ENCODE peak calls at places on chromosomes 2 and 18, in six cellular contexts. M is GM04504; H is stimulated activated CD8-positive, alpha-beta memory T cell treated with anti-CD3 and anti-CD28 coated beads, Interleukin-15, amount 100 ng/mL, for 1 hour; L is GM13976; E is HS-5; I is WTC11. Y is an unnamed sample.

GRCh38 chr2:107068069-107068468 is 182.1 kb upstream of the ST6GAL2 start:
- DNase-seq in M (no peak), H (no peak), L (no peak), E (no peak), I (no peak), Y (no peak)

GRCh38 chr18:5640939-5641338 is 97.1 kb upstream of the EPB41L3 start:
- DNase-seq in M (no peak), H (no peak), L (no peak), E (no peak), I (no peak), Y (no peak)

GRCh38 chr2:223108376-223109100 is 56.5 kb downstream of the KCNE4 start:
- DNase-seq in M (no peak), H (no peak), L (no peak), E (no peak), I (no peak), Y (no peak)

GRCh38 chr2:176129013-176129796 is at the start of gene HOXD8:
- DNase-seq in M (peak; percentile 71), H (no peak), L (no peak), E (no peak), I (peak; percentile 65), Y (no peak)

GRCh38 chr2:241300000-241300399 is 15.5 kb downstream of the HDLBP start:
- DNase-seq in M (no peak), H (no peak), L (no peak), E (no peak), I (peak; percentile 28), Y (no peak)

GRCh38 chr2:5706717-5707455 is 14.7 kb downstream of the SOX11 start:
- DNase-seq in M (no peak), H (no peak), L (no peak), E (no peak), I (no peak), Y (no peak)

GRCh38 chr18:47594063-47594462 is 336.4 kb downstream of the SMAD2 start:
- DNase-seq in M (no peak), H (no peak), L (no peak), E (no peak), I (no peak), Y (no peak)

GRCh38 chr2:38702413-38702812 is 36.5 kb downstream of the GALM start:
- DNase-seq in M (peak; percentile 60), H (no peak), L (no peak), E (peak; percentile 80), I (no peak), Y (peak; percentile 72)

GRCh38 chr2:120559401-120559800 is 176.3 kb upstream of the GLI2 start:
- DNase-seq in M (peak; percentile 96), H (no peak), L (no peak), E (peak; percentile 82), I (no peak), Y (peak; percentile 95)

GRCh38 chr2:59314367-59314766 is 1073.2 kb upstream of the FANCL start:
- DNase-seq in M (no peak), H (no peak), L (no peak), E (no peak), I (no peak), Y (no peak)

GRCh38 chr2:173874899-173875247 is 90.3 kb downstream of the SP3 start:
- DNase-seq in M (no peak), H (no peak), L (no peak), E (no peak), I (no peak), Y (no peak)

GRCh38 chr2:28009732-28010131 is 119.2 kb downstream of the BABAM2 start:
- DNase-seq in M (no peak), H (no peak), L (no peak), E (no peak), I (no peak), Y (no peak)

GRCh38 chr2:62217980-62218379 is 22.1 kb downstream of the B3GNT2 start:
- DNase-seq in M (peak; percentile 50), H (no peak), L (no peak), E (no peak), I (no peak), Y (no peak)

GRCh38 chr18:21110667-21111350 is 804 bp downstream of the ROCK1 start:
- DNase-seq in M (no peak), H (peak; percentile 32), L (peak; percentile 36), E (no peak), I (peak; percentile 44), Y (no peak)

GRCh38 chr2:74222300-74222650 is 23.9 kb downstream of the MTHFD2 start:
- DNase-seq in M (no peak), H (no peak), L (no peak), E (no peak), I (no peak), Y (no peak)

GRCh38 chr18:62963522-62963921 is 248.2 kb downstream of the PHLPP1 start:
- DNase-seq in M (no peak), H (no peak), L (no peak), E (no peak), I (no peak), Y (no peak)

GRCh38 chr2:168033966-168034365 is 213.4 kb downstream of the STK39 start:
- DNase-seq in M (no peak), H (no peak), L (no peak), E (no peak), I (no peak), Y (no peak)

GRCh38 chr2:10256525-10257031 is 46.1 kb upstream of the HPCAL1 start:
- DNase-seq in M (no peak), H (no peak), L (no peak), E (no peak), I (peak; percentile 8), Y (no peak)

GRCh38 chr2:2260691-2261268 is 70.3 kb downstream of the MYT1L start:
- DNase-seq in M (no peak), H (no peak), L (no peak), E (no peak), I (no peak), Y (no peak)

GRCh38 chr2:192749606-192750200 is 555.0 kb upstream of the TMEFF2 start:
- DNase-seq in M (no peak), H (no peak), L (no peak), E (peak; percentile 23), I (no peak), Y (no peak)

GRCh38 chr2:58377181-58377580 is 136.1 kb upstream of the FANCL start:
- DNase-seq in M (no peak), H (no peak), L (no peak), E (no peak), I (no peak), Y (no peak)

GRCh38 chr2:7670905-7671304 is 753.7 kb downstream of the RNF144A start:
- DNase-seq in M (no peak), H (no peak), L (no peak), E (no peak), I (no peak), Y (no peak)

GRCh38 chr2:10218036-10218435 is 84.7 kb upstream of the HPCAL1 start:
- DNase-seq in M (no peak), H (no peak), L (no peak), E (no peak), I (no peak), Y (no peak)

GRCh38 chr2:165877565-165878550 is 75.7 kb downstream of the TTC21B start:
- DNase-seq in M (peak; percentile 48), H (no peak), L (peak; percentile 16), E (peak; percentile 28), I (no peak), Y (no peak)

GRCh38 chr2:116095636-116096035 is 1653.2 kb downstream of the DPP10 start:
- DNase-seq in M (no peak), H (no peak), L (no peak), E (no peak), I (no peak), Y (no peak)

GRCh38 chr2:181047829-181048228 is 67.4 kb downstream of the UBE2E3 start:
- DNase-seq in M (no peak), H (no peak), L (no peak), E (no peak), I (no peak), Y (no peak)

GRCh38 chr2:129456681-129457080 is 522.8 kb upstream of the RAB6C start:
- DNase-seq in M (no peak), H (no peak), L (no peak), E (no peak), I (no peak), Y (no peak)

GRCh38 chr2:173749315-173749714 is 215.9 kb downstream of the SP3 start:
- DNase-seq in M (peak; percentile 19), H (no peak), L (no peak), E (peak; percentile 19), I (no peak), Y (no peak)

GRCh38 chr2:12455626-12456025 is 261.1 kb upstream of the TRIB2 start:
- DNase-seq in M (peak; percentile 25), H (no peak), L (no peak), E (no peak), I (no peak), Y (no peak)

GRCh38 chr2:234305846-234306245 is 191.0 kb downstream of the ARL4C start:
- DNase-seq in M (no peak), H (no peak), L (no peak), E (no peak), I (no peak), Y (no peak)